ENCODE peak calls at places on chromosomes 3 and 15, in four cellular contexts. D, K, M and R are unnamed samples.

GRCh38 chr3:155889212-155889611 is 18.8 kb downstream of the GMPS start:
- DNase-seq in D (no peak), M (no peak), K (no peak), R (no peak)

GRCh38 chr3:128067481-128067880 is 15.2 kb downstream of the SEC61A1 start:
- DNase-seq in D (no peak), M (no peak), K (no peak), R (peak; percentile 45)

GRCh38 chr3:178385280-178385952 is 150.8 kb upstream of the KCNMB2 start:
- DNase-seq in M (peak; percentile 1), D (peak; percentile 39), K (peak; percentile 72), R (peak; percentile 69)

GRCh38 chr3:126521122-126521891 is 2.6 kb upstream of the CHST13 start:
- DNase-seq in D (no peak), K (no peak), M (no peak), R (peak; percentile 30)

GRCh38 chr3:73060302-73060723 is 1.1 kb upstream of the EBLN2 start:
- DNase-seq in K (no peak), M (no peak), D (no peak), R (peak; percentile 72)

GRCh38 chr15:92817339-92817886 is 82.7 kb upstream of the CHD2 start:
- DNase-seq in D (peak; percentile 24), K (no peak), M (no peak), R (no peak)

GRCh38 chr3:52288674-52289073 is 1.0 kb downstream of the GLYCTK start:
- DNase-seq in M (no peak), K (no peak), D (no peak), R (no peak)

GRCh38 chr15:69760890-69761568 is 308.4 kb downstream of the RPLP1 start:
- DNase-seq in K (peak; percentile 86), D (peak; percentile 99), M (peak; percentile 48), R (peak; percentile 98)

GRCh38 chr3:72158639-72159005 is 373.7 kb upstream of the PROK2 start:
- DNase-seq in M (no peak), K (no peak), D (no peak), R (no peak)

GRCh38 chr3:15276028-15276717 is 56.2 kb downstream of the SH3BP5 start:
- DNase-seq in D (peak; percentile 75), M (no peak), K (no peak), R (peak; percentile 66)

GRCh38 chr3:169812124-169812843 is 386 bp upstream of the LRRIQ4 start:
- DNase-seq in D (peak; percentile 79), M (no peak), K (peak; percentile 58), R (peak; percentile 88)

GRCh38 chr3:43893721-43894120 is 203.0 kb downstream of the ABHD5 start:
- DNase-seq in K (no peak), D (peak; percentile 36), M (no peak), R (peak; percentile 70)

GRCh38 chr15:69303337-69304175 is 4.8 kb downstream of the PAQR5 start:
- DNase-seq in M (no peak), K (peak; percentile 17), D (peak; percentile 7), R (peak; percentile 32)

GRCh38 chr15:36832792-36833191 is 253.4 kb downstream of the CDIN1 start:
- DNase-seq in M (no peak), D (no peak), K (no peak), R (peak; percentile 59)

GRCh38 chr15:74412159-74412558 is 21.6 kb downstream of the SEMA7A start:
- DNase-seq in M (no peak), K (no peak), D (no peak), R (no peak)

GRCh38 chr15:31248951-31249350 is 77.7 kb upstream of the KLF13 start:
- DNase-seq in M (no peak), D (no peak), K (no peak), R (no peak)

DNA sequence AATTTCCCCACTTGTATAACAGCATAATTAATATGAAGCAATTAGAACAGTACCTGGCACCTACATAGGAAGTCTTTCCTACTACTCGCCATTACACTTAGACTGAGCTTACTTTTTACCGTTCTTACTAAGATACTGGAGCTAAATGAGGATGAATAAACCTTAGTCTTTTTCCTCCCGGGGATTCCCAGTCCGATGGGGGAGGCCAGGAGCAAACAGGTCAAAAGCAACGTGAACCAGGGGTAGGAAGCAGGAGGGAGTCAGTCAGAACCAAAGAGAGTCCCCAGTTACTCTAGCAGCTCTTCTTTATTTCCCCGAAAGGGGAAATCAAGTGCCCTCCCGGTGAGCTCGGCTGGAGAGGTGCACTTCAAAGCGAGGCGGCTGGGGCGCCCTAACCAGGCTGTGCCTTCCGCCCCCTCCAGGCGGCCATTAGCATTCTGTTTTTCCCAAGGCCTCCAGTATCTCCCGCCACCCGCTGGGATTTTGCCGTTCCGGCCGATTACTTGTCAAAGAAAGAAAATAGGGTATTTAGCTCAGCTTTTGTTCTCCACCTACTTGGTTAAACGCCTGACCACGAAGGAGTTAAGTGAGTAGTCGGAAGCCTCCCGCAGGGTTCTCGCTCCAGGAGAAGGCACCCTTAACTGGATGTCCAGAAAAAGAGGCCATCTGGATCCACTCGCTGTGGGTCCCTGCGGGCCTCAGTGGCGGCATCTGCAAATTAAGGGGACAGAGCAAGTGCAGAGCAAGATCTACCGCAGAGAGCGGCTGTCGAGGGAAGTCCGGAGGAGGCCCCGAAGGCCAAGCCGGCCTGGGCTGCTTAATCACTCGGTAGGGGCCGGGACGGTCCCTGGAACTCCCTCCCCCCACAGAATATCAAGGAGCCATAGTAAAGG is 6.3 kb upstream of the EOMES start:
- DNase-seq in K (no peak), M (peak; percentile 29), D (no peak), R (peak; percentile 25)
- TF ChIP-seq EZH2 in K (no peak), M (no peak), D (peak; percentile 10), R (peak; percentile 97)

DNA sequence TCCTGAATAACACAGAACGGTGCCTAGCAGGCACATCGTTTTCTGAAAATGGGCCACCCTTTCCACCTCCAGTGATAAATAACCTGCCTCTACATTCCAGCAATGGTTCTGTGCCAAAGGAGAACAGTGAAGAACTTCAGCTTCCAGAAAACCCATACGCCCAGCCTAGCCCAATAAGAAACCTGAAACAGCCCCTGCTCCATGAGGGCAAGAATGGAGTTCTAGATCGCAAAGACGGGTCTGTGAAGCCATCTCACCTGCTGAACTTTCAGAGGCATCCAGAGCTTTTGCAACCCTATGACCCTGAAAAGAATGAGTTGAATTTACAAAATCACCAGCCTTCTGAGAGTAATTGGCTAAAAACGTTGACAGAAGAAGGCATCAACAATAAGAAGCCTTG is 61.9 kb downstream of the CGNL1 start:
- DNase-seq in M (no peak), D (no peak), K (no peak), R (no peak)
- H3K9me3 ChIP-seq in M (no peaks in the 10 kb centered on the region), D (no peaks in the 10 kb centered on the region), K (no peaks in the 10 kb centered on the region), R (no peaks in the 10 kb centered on the region)

GRCh38 chr15:63041982-63042878 is at the start of gene TPM1:
- DNase-seq in K (peak; percentile 49), D (peak; percentile 95), M (peak; percentile 73), R (peak; percentile 95)
- TF ChIP-seq EZH2 in K (no peak), D (no peak), M (no peak), R (no peak)

DNA sequence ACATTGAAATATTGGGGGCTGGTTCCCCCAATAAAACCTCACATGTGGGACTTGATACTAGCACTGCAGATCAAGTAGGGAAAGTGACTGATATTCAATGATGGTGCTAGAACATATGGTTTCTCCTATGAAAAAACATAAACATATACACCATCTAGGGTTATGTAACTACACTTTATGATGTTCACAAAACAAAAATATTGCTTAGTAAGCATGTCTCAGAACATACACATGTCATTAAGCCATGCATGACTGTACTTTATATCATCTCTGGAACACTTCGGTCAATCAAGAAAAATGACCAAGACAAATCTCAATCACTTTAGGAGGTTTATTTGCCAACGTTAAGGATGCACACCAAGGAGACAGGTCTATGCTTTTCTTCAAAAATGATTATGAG is 57.4 kb downstream of the ZNF717 start:
- DNase-seq in D (no peak), K (no peak), M (no peak), R (no peak)
- H3K9me3 ChIP-seq in D (no peaks in the 10 kb centered on the region), K (peaks cover 18% of the 10 kb centered on the region), M (peaks cover 77% of the 10 kb centered on the region), R (no peaks in the 10 kb centered on the region)

GRCh38 chr15:89376441-89376840 is 41.8 kb upstream of the POLG start:
- DNase-seq in M (no peak), D (no peak), K (no peak), R (no peak)
- TF ChIP-seq EZH2 in M (no peak), D (no peak), K (no peak), R (no peak)